ENCODE peak calls at places on chromosomes 2 and 18, in four cellular contexts. One of them, this sample, is unnamed.

GRCh38 chr2:149313512-149313972 is 16.8 kb upstream of the LYPD6 start:
- DNase-seq in H1: peak; percentile 64
- DNase-seq in K562: peak; percentile 54
- DNase-seq in HepG2: peak; percentile 52
- DNase-seq in this sample: peak; percentile 9

GRCh38 chr2:8578335-8579244 is 103.3 kb upstream of the ID2 start:
- DNase-seq in K562: no peak
- DNase-seq in H1: no peak
- DNase-seq in HepG2: no peak
- DNase-seq in this sample: no peak

GRCh38 chr2:1544478-1545069 is 131.3 kb downstream of the TPO start:
- DNase-seq in H1: no peak
- DNase-seq in K562: no peak
- DNase-seq in HepG2: no peak
- DNase-seq in this sample: no peak

GRCh38 chr18:39624934-39625333 is 2059.3 kb upstream of the CELF4 start:
- DNase-seq in K562: no peak
- DNase-seq in HepG2: no peak
- DNase-seq in H1: no peak
- DNase-seq in this sample: no peak

GRCh38 chr2:234414591-234414990 is 82.3 kb downstream of the ARL4C start:
- DNase-seq in H1: no peak
- DNase-seq in K562: no peak
- DNase-seq in HepG2: no peak
- DNase-seq in this sample: no peak

GRCh38 chr18:77101410-77102245 is 31.0 kb downstream of the MBP start:
- DNase-seq in K562: no peak
- DNase-seq in H1: peak; percentile 45
- DNase-seq in HepG2: no peak
- DNase-seq in this sample: peak; percentile 61

GRCh38 chr2:54284801-54285200 is 28.8 kb upstream of the TSPYL6 start:
- DNase-seq in HepG2: no peak
- DNase-seq in K562: no peak
- DNase-seq in H1: no peak
- DNase-seq in this sample: no peak

GRCh38 chr2:148681443-148681842 is 36.9 kb downstream of the EPC2 start:
- DNase-seq in K562: no peak
- DNase-seq in HepG2: no peak
- DNase-seq in H1: no peak
- DNase-seq in this sample: no peak

GRCh38 chr2:137383391-137383790 is 580.9 kb upstream of the HNMT start:
- DNase-seq in H1: no peak
- DNase-seq in K562: no peak
- DNase-seq in HepG2: no peak
- DNase-seq in this sample: no peak

GRCh38 chr18:39806519-39806918 is 2148.5 kb upstream of the PIK3C3 start:
- DNase-seq in HepG2: peak; percentile 28
- DNase-seq in K562: no peak
- DNase-seq in H1: no peak
- DNase-seq in this sample: no peak

GRCh38 chr18:79586436-79587297 is 92.9 kb upstream of the CTDP1 start:
- DNase-seq in K562: peak; percentile 27
- DNase-seq in H1: no peak
- DNase-seq in HepG2: no peak
- DNase-seq in this sample: no peak

GRCh38 chr18:79585395-79586370 is 93.9 kb upstream of the CTDP1 start:
- DNase-seq in H1: no peak
- DNase-seq in HepG2: no peak
- DNase-seq in K562: peak; percentile 27
- DNase-seq in this sample: no peak

GRCh38 chr18:79588131-79588635 is 91.4 kb upstream of the CTDP1 start:
- DNase-seq in K562: no peak
- DNase-seq in HepG2: no peak
- DNase-seq in H1: peak; percentile 48
- DNase-seq in this sample: no peak

GRCh38 chr18:79588636-79589481 is 90.7 kb upstream of the CTDP1 start:
- DNase-seq in H1: peak; percentile 59
- DNase-seq in K562: no peak
- DNase-seq in HepG2: peak; percentile 47
- DNase-seq in this sample: no peak

GRCh38 chr18:79587298-79588125 is 92.1 kb upstream of the CTDP1 start:
- DNase-seq in HepG2: no peak
- DNase-seq in H1: no peak
- DNase-seq in K562: no peak
- DNase-seq in this sample: no peak
- TF ChIP-seq GABPA in HepG2: no peak
- TF ChIP-seq GABPA in H1: no peak
- TF ChIP-seq GABPA in K562: no peak
- TF ChIP-seq GABPA in this sample: no peak

GRCh38 chr2:198072655-198073054 is 268.3 kb downstream of the PLCL1 start:
- DNase-seq in HepG2: no peak
- DNase-seq in H1: no peak
- DNase-seq in K562: no peak
- DNase-seq in this sample: no peak

GRCh38 chr2:198077477-198077876 is 273.1 kb downstream of the PLCL1 start:
- DNase-seq in K562: no peak
- DNase-seq in HepG2: no peak
- DNase-seq in H1: no peak
- DNase-seq in this sample: no peak

DNA sequence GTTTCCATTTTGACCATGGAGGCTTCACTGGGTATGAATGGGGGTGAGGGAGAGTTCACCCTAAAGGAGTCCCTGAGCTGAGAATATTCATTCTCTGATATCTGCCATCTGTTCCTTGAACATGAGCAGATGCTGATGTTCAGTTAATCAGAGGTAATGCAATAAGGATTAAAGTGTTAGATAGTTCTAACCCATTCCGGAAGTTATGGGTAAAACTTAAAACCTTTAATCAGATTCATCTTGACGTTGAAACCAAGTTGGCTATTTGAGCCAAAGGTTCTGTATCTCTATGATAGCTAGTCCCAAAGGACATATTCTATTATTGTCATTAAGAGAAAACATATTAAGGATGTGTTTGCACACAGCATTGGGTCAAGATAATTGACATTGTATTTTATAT is 268.9 kb downstream of the PLCL1 start:
- DNase-seq in H1: no peak
- DNase-seq in HepG2: no peak
- DNase-seq in K562: no peak
- DNase-seq in this sample: no peak
- TF ChIP-seq SP1 in H1: no peak
- TF ChIP-seq SP1 in HepG2: no peak
- TF ChIP-seq SP1 in K562: no peak
- TF ChIP-seq SP1 in this sample: no peak

DNA sequence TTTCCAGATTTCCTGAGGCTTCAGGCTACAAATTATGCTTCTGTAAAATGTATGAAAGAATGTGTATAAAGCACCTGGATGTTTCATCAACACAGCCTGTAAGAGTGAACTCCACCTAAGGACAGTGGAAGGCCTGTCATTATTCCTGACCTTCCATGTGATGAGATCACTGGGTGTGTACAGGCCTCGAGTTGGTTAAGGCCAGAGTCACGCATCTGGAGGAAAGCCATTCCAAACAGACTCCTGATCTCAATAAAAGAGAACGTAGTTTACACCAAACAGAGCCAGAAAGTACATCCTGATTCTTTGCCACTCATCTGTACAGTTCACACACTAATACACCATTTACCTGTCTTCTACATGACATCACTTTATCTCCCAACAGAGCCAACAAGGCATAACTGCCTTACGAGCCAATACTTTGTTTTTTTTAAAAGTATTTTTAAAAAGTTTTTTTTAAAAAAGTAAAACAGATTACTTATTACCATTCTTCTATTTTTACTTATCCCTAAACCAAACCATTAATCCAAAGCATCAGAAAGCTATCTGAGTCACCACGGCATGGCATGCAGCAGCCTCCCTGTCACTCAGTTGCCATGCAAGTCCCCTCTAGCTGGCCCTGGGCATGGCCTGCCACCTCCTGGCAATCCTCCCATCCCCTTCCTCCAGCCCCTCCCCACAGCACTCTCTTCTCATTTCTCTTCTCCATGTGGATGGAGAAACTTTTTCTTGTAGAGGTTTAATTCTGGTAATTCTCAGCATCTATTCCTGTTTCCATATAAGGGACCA is 78.8 kb upstream of the TFCP2L1 start:
- DNase-seq in K562: no peak
- DNase-seq in H1: no peak
- DNase-seq in HepG2: no peak
- DNase-seq in this sample: no peak
- TF ChIP-seq GABPA in K562: no peak
- TF ChIP-seq GABPA in H1: no peak
- TF ChIP-seq GABPA in HepG2: no peak
- TF ChIP-seq GABPA in this sample: no peak

GRCh38 chr2:50480507-50480906 is 551.4 kb downstream of the NRXN1 start:
- DNase-seq in HepG2: no peak
- DNase-seq in H1: no peak
- DNase-seq in K562: no peak
- DNase-seq in this sample: no peak
- TF ChIP-seq SP1 in HepG2: no peak
- TF ChIP-seq SP1 in H1: no peak
- TF ChIP-seq SP1 in K562: no peak
- TF ChIP-seq SP1 in this sample: no peak

GRCh38 chr2:17754773-17755425 is 961 bp downstream of the GEN1 start:
- DNase-seq in HepG2: peak; percentile 33
- DNase-seq in K562: peak; percentile 55
- DNase-seq in H1: no peak
- DNase-seq in this sample: no peak
- TF ChIP-seq GABPA in HepG2: no peak
- TF ChIP-seq GABPA in K562: no peak
- TF ChIP-seq GABPA in H1: no peak
- TF ChIP-seq GABPA in this sample: no peak

GRCh38 chr2:190655570-190655969 is 6.7 kb downstream of the NAB1 start:
- DNase-seq in K562: no peak
- DNase-seq in H1: no peak
- DNase-seq in HepG2: no peak
- DNase-seq in this sample: no peak
- TF ChIP-seq SP1 in K562: no peak
- TF ChIP-seq SP1 in H1: no peak
- TF ChIP-seq SP1 in HepG2: no peak
- TF ChIP-seq SP1 in this sample: no peak

GRCh38 chr2:224036731-224037376 is 2.2 kb downstream of the SERPINE2 start:
- DNase-seq in K562: no peak
- DNase-seq in H1: no peak
- DNase-seq in HepG2: no peak
- DNase-seq in this sample: no peak

GRCh38 chr2:224038830-224039079 is 331 bp downstream of the SERPINE2 start:
- DNase-seq in H1: no peak
- DNase-seq in K562: no peak
- DNase-seq in HepG2: no peak
- DNase-seq in this sample: no peak

GRCh38 chr2:224039080-224039769 is at the start of gene SERPINE2:
- DNase-seq in HepG2: no peak
- DNase-seq in H1: peak; percentile 83
- DNase-seq in K562: no peak
- DNase-seq in this sample: no peak

GRCh38 chr2:224039770-224040088 is 643 bp upstream of the SERPINE2 start:
- DNase-seq in H1: no peak
- DNase-seq in K562: no peak
- DNase-seq in HepG2: no peak
- DNase-seq in this sample: no peak

GRCh38 chr2:224038049-224038829 is 847 bp downstream of the SERPINE2 start:
- DNase-seq in H1: peak; percentile 77
- DNase-seq in K562: no peak
- DNase-seq in HepG2: peak; percentile 33
- DNase-seq in this sample: no peak
- TF ChIP-seq GABPA in H1: no peak
- TF ChIP-seq GABPA in K562: no peak
- TF ChIP-seq GABPA in HepG2: no peak
- TF ChIP-seq GABPA in this sample: no peak

DNA sequence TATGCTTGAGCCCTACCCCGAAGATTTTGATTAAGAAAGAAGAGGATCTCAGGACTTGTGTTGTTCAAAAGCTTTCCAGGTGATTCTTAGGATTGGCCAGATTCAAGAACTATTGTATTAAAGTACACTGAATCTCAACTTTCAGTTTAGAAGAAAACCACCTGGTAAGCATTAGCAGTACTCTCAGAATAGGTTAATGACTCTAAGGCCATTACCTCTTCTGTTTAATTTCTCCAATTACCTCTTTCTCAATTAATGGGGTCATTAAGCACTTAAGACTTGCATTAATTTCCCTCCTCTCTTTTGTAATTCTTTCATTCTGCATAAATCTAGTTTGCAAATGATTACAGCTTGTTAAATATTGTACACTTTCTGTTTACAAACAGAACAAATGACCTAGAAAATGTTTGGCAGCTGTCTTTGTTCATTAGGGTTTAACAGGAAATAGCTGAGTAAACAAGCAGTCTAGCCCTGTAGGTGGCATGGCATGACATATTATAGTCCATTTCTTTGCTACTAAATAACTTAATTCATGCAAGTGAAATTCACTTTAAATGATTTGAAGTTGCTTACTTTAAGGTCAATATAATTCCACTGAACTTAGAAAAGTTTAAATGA is 20.4 kb upstream of the TDRD15 start:
- DNase-seq in H1: no peak
- DNase-seq in K562: no peak
- DNase-seq in HepG2: peak; percentile 30
- DNase-seq in this sample: no peak
- TF ChIP-seq SP1 in H1: no peak
- TF ChIP-seq SP1 in K562: no peak
- TF ChIP-seq SP1 in HepG2: no peak
- TF ChIP-seq SP1 in this sample: no peak

This sample was measured in GM12878.